ENCODE peak calls at places on chromosomes 16 and 17, in ten cellular contexts. N is lower lobe of right lung, Y is H9, B is kidney, E is transverse colon, O is mammary epithelial cell, P is astrocyte of the spinal cord, Q is fibroblast of mammary gland, A is tibial nerve, L is AG04450. T is an unnamed sample.

GRCh38 chr17:65227637-65228036 is 90.5 kb downstream of the RGS9 start:
- DNase-seq in Q (no peak), N (no peak), L (no peak), Y (no peak), E (no peak), P (no peak), A (no peak), O (no peak), B (no peak), T (no peak)

GRCh38 chr17:40633871-40634270 is 13.7 kb downstream of the SMARCE1 start:
- DNase-seq in B (no peak), E (no peak), N (no peak), P (no peak), A (no peak), O (peak), Y (no peak), L (no peak), Q (no peak), T (no peak)

GRCh38 chr17:67364847-67365761 is 1.3 kb downstream of the PSMD12 start:
- DNase-seq in N (no peak), Y (no peak), L (no peak), P (no peak), B (no peak), O (no peak), Q (no peak), E (no peak), A (no peak), T (no peak)

GRCh38 chr17:27535178-27535928 is 79.1 kb downstream of the KSR1 start:
- DNase-seq in N (no peak), A (no peak), P (peak), Q (no peak), B (no peak), E (peak), L (no peak), O (no peak), Y (no peak), T (no peak)

GRCh38 chr17:62703269-62703775 is 75.9 kb downstream of the MRC2 start:
- DNase-seq in L (no peak), Q (peak), P (peak), A (no peak), B (peak), Y (no peak), N (no peak), E (no peak), O (peak), T (no peak)

GRCh38 chr16:12150600-12150999 is 174.1 kb downstream of the SNX29 start:
- DNase-seq in A (no peak), B (no peak), N (no peak), E (no peak), Q (no peak), L (no peak), O (no peak), Y (no peak), P (no peak), T (no peak)

GRCh38 chr16:58027341-58028167 is 2.0 kb downstream of the MMP15 start:
- DNase-seq in P (no peak), Q (no peak), O (peak), A (no peak), L (no peak), B (peak), E (peak), Y (peak), N (peak), T (no peak)

GRCh38 chr16:87304951-87305350 is 12.2 kb downstream of the C16orf95 start:
- DNase-seq in E (no peak), B (peak), Q (no peak), O (no peak), L (no peak), A (no peak), Y (no peak), P (no peak), N (no peak), T (no peak)

GRCh38 chr16:87457724-87458423 is 35.0 kb downstream of the ZCCHC14 start:
- DNase-seq in Q (peak), Y (no peak), E (no peak), O (peak), B (no peak), A (no peak), P (peak), L (peak), N (no peak), T (no peak)

GRCh38 chr17:17001874-17002520 is 30.1 kb upstream of the TNFRSF13B start:
- DNase-seq in Y (peak), O (peak), L (peak), E (peak), P (peak), A (peak), B (peak), Q (peak), N (peak), T (peak)

GRCh38 chr16:17518441-17518840 is 47.7 kb upstream of the XYLT1 start:
- DNase-seq in P (peak), Q (peak), Y (no peak), N (no peak), E (no peak), A (no peak), B (no peak), O (peak), L (no peak), T (no peak)

GRCh38 chr17:304461-304860 is 48.1 kb downstream of the RPH3AL start:
- DNase-seq in O (no peak), E (no peak), A (no peak), N (peak), B (peak), Y (peak), L (no peak), Q (no peak), P (no peak), T (no peak)

GRCh38 chr17:6995500-6996255 is at the start of gene ALOX12:
- DNase-seq in Q (no peak), P (no peak), Y (peak), B (peak), O (no peak), A (no peak), E (no peak), L (no peak), N (no peak), T (no peak)

GRCh38 chr16:47990676-47991075 is 165.1 kb downstream of the ABCC12 start:
- DNase-seq in Y (peak), E (no peak), N (no peak), O (no peak), P (no peak), B (no peak), Q (no peak), A (no peak), L (no peak), T (no peak)

GRCh38 chr17:66461343-66461995 is 159.1 kb downstream of the PRKCA start:
- DNase-seq in A (no peak), E (no peak), N (no peak), Y (no peak), B (no peak), Q (no peak), O (no peak), L (no peak), P (no peak), T (no peak)

GRCh38 chr16:11181889-11182279 is 74.1 kb downstream of the SOCS1 start:
- DNase-seq in A (no peak), L (no peak), E (peak), O (peak), N (peak), Q (peak), B (no peak), P (no peak), Y (no peak), T (no peak)

GRCh38 chr17:29954405-29954804 is 13.0 kb downstream of the EFCAB5 start:
- DNase-seq in P (no peak), O (no peak), Q (no peak), N (no peak), B (no peak), L (no peak), E (no peak), Y (no peak), A (no peak), T (no peak)

GRCh38 chr16:19348578-19349315 is 63.2 kb downstream of the CLEC19A start:
- DNase-seq in Q (no peak), Y (peak), P (no peak), E (no peak), N (no peak), L (no peak), A (no peak), B (no peak), O (no peak), T (no peak)

GRCh38 chr16:28090646-28091377 is 27.3 kb upstream of the GSG1L start:
- DNase-seq in B (peak), O (no peak), P (peak), A (no peak), N (no peak), E (no peak), Q (peak), L (no peak), Y (peak), T (no peak)
- TF ChIP-seq CTCF in B (no peak), O (peak), P (peak), A (no peak), N (no peak), E (no peak), Q (peak), L (peak), Y (peak), T (no peak)

GRCh38 chr16:88533945-88534641 is 36.1 kb upstream of the ZC3H18 start:
- DNase-seq in E (peak), L (no peak), P (peak), N (peak), Q (peak), A (peak), O (peak), B (peak), Y (peak), T (no peak)
- TF ChIP-seq CTCF in E (no peak), L (no peak), P (no peak), N (no peak), Q (no peak), A (no peak), O (no peak), B (no peak), Y (no peak), T (no peak)

GRCh38 chr17:43389022-43389947 is 9.5 kb upstream of the ARL4D start:
- DNase-seq in P (peak), B (peak), L (no peak), N (peak), O (peak), Q (peak), A (peak), Y (peak), E (peak), T (peak)

GRCh38 chr17:43392397-43392796 is 6.4 kb upstream of the ARL4D start:
- DNase-seq in P (no peak), N (no peak), B (no peak), E (no peak), O (no peak), A (no peak), Y (no peak), L (no peak), Q (no peak), T (no peak)

GRCh38 chr17:43398724-43399595 is at the start of gene ARL4D:
- DNase-seq in E (peak), N (peak), P (peak), Q (peak), O (peak), L (no peak), A (peak), Y (peak), B (peak), T (peak)

GRCh38 chr17:43396491-43397060 is 2.2 kb upstream of the ARL4D start:
- DNase-seq in A (no peak), O (no peak), N (no peak), Q (no peak), L (no peak), E (no peak), Y (no peak), B (no peak), P (no peak), T (no peak)

GRCh38 chr17:43393944-43394482 is 4.8 kb upstream of the ARL4D start:
- DNase-seq in E (peak), N (peak), P (peak), Q (peak), L (peak), O (peak), Y (peak), A (peak), B (peak), T (peak)
- TF ChIP-seq CTCF in E (peak), N (peak), P (peak), Q (peak), L (peak), O (peak), Y (peak), A (peak), B (peak), T (no peak)

GRCh38 chr16:73885319-73885718 is 411.3 kb upstream of the PSMD7 start:
- DNase-seq in B (no peak), A (no peak), L (no peak), Q (no peak), P (no peak), E (no peak), O (no peak), N (no peak), Y (no peak), T (no peak)
- TF ChIP-seq CTCF in B (no peak), A (no peak), L (no peak), Q (no peak), P (no peak), E (no peak), O (no peak), N (no peak), Y (no peak), T (no peak)

DNA sequence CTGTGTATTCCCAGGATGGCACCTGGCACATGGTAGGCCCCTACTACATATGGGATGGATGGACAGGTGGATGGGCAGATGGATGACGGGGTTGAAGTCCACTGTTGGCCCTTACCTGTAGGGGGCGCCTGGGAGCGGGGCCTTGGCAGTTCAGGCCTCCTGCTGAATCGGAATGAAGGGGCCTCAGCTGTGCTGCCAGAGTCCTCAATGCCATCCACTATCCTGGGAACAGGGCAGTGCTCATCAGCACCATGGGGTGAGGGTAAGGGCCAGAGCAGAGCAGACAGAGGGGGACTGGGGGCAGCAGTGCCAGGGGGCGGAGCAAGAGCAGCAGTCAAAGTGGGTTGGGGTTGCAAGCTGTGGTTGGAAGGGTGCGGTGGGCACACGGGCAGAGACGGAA is 8.3 kb upstream of the RAB5C start:
- DNase-seq in B (no peak), A (no peak), Q (no peak), E (peak), Y (peak), N (no peak), L (no peak), O (no peak), P (no peak), T (no peak)
- TF ChIP-seq CTCF in B (peak), A (no peak), Q (peak), E (no peak), Y (peak), N (peak), L (peak), O (peak), P (peak), T (no peak)

DNA sequence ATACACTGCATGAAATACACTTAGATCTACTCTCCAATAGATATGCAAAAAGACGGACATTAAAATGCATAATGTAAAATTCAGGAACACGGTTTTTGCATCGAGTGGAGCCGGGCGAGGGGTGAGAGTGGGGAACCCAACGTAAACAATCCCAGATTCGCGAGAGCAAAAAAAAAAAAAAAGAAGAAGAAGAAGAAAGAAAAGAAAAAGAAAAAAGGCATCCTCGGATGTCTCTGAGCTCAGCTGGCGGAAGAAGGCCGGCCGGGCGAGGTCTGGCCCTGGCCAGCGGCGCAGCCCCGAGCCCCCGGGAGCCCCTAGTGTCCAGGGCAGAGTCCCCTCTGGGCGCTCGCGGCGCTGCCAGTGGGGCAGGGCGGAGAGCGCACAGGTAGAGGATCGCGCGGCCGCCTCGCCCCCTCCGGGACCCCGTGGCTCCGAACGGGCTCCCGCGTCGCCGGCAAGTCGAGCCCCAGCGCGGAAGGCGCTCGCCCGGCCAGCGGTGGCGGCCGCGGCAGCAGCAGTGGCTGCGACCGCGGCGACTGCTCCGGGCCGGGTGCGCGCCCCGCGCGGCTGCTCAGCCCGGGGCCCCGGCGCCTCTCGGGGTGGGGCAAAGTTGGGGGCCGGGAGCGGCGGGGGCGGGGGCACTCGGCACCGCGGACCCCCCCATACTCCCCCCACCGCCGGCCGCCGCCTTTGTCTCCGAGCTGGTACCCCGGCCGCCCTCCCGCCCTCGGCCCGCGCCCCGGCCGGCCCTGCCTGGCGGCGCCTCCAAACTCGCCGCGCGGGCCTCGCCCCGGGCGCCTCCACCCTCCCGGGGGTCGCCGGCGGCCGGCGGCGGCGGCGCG is 9.7 kb upstream of the ZFHX3 start:
- DNase-seq in A (no peak), O (peak), B (peak), N (peak), P (no peak), Y (no peak), Q (no peak), L (no peak), E (no peak), T (no peak)
- TF ChIP-seq CTCF in A (peak), O (no peak), B (no peak), N (peak), P (no peak), Y (peak), Q (no peak), L (peak), E (peak), T (no peak)

DNA sequence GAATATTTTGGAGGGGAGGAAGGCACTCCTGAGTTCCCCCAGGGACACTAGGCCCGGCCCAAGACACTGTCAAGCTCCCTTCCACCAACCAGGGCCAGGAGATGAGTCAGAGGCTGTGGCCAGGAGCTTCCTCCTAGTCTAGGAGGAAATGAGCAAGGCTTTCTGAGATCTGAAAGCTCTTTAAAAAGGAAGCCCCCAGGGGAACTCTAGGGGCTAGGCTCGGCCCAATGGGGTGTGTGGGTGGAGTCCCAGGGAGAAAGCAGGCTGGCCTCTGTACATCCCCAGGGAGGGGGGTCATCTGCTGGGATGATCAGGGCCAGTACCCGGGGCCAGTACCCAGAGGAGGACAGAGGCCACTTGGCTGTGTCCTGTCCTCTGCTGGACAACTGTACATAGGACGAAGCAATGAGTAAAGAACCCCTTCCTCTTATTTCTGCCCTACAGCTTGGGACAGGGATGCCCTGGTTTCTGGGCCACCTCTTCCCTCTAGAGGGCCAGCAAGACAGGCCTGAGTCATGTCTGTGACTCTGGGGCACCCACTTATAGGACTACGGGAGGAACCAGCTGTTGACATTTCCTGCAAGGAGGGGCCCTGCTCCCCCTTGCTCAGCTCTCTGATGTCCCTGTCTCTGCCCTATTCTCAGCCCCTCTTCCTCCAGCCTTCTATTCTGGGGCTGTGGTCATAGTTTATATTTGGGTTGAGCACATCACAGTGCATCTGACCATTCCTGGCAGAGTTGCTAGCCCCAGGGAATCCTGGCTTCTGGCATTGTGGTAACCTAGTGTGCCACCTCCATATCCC is 2.7 kb downstream of the FHOD1 start:
- DNase-seq in P (peak), L (no peak), N (peak), E (peak), Y (no peak), O (peak), A (no peak), B (peak), Q (peak), T (peak)
- TF ChIP-seq CTCF in P (peak), L (no peak), N (no peak), E (no peak), Y (no peak), O (no peak), A (no peak), B (no peak), Q (no peak), T (no peak)